ENCODE peak calls at places on chromosomes 6 and 20, in seven cellular contexts. P is T-cell, V is anterior cingulate cortex, O is hippocampal formation, H is foreskin melanocyte, R is H9, A is HEK293T. J is an unnamed sample.

GRCh38 chr6:125584468-125584939 is 164.9 kb upstream of the HEY2 start:
- DNase-seq in V (peak), P (no peak), H (peak), A (peak), R (peak), O (peak), J (no peak)

GRCh38 chr20:5859611-5860010 is 90.7 kb downstream of the TRMT6 start:
- DNase-seq in P (no peak), V (no peak), H (no peak), A (no peak), R (no peak), O (no peak), J (no peak)

GRCh38 chr20:23008673-23009072 is 26.4 kb upstream of the SSTR4 start:
- DNase-seq in O (no peak), R (no peak), H (no peak), V (no peak), P (no peak), A (no peak), J (no peak)

GRCh38 chr6:106473807-106474206 is 113.3 kb downstream of the CRYBG1 start:
- DNase-seq in H (peak), V (no peak), P (no peak), R (no peak), O (no peak), A (no peak), J (no peak)

GRCh38 chr20:38434310-38434741 is 802 bp downstream of the SNHG17 start:
- DNase-seq in O (no peak), H (peak), P (peak), R (no peak), A (no peak), V (no peak), J (peak)

GRCh38 chr6:1143655-1144054 is 168.2 kb upstream of the FOXQ1 start:
- DNase-seq in P (no peak), H (no peak), A (no peak), V (no peak), R (no peak), O (no peak), J (no peak)

GRCh38 chr20:22711981-22712755 is 127.8 kb upstream of the FOXA2 start:
- DNase-seq in A (no peak), R (no peak), H (no peak), V (no peak), P (no peak), O (no peak), J (no peak)

GRCh38 chr6:52543262-52543661 is 33.6 kb downstream of the TRAM2 start:
- DNase-seq in V (no peak), R (no peak), O (no peak), H (no peak), A (no peak), P (no peak), J (no peak)

GRCh38 chr6:15473741-15474161 is 189.1 kb downstream of the DTNBP1 start:
- DNase-seq in V (no peak), H (peak), P (no peak), R (no peak), O (no peak), A (no peak), J (no peak)

GRCh38 chr6:37501632-37502466 is 2.2 kb upstream of the CCDC167 start:
- DNase-seq in A (no peak), P (peak), V (no peak), O (no peak), H (no peak), R (no peak), J (no peak)

GRCh38 chr6:73586416-73586974 is 65.7 kb upstream of the EEF1A1 start:
- DNase-seq in R (no peak), A (no peak), V (no peak), O (no peak), H (peak), P (no peak), J (no peak)

GRCh38 chr20:57503035-57503658 is 21.8 kb downstream of the CTCFL start:
- DNase-seq in O (no peak), V (no peak), P (no peak), A (no peak), R (no peak), H (no peak), J (no peak)

GRCh38 chr6:38143191-38144154 is 323.9 kb downstream of the ZFAND3 start:
- DNase-seq in P (no peak), V (peak), A (no peak), R (no peak), H (peak), O (peak), J (no peak)

GRCh38 chr6:72350256-72350875 is 271.5 kb upstream of the KCNQ5 start:
- DNase-seq in V (no peak), O (no peak), H (peak), P (no peak), R (no peak), A (no peak), J (no peak)

GRCh38 chr20:32507998-32508774 is 76.9 kb downstream of the NOL4L start:
- DNase-seq in A (no peak), P (no peak), R (peak), V (no peak), H (no peak), O (no peak), J (no peak)

GRCh38 chr6:44576132-44576601 is 188.7 kb downstream of the CDC5L start:
- DNase-seq in A (no peak), P (no peak), V (no peak), O (no peak), R (no peak), H (peak), J (no peak)

GRCh38 chr6:41747256-41748101 is at the start of gene PGC:
- DNase-seq in P (no peak), R (no peak), V (no peak), H (peak), O (no peak), A (no peak), J (no peak)

GRCh38 chr6:15299430-15300131 is 53.7 kb downstream of the JARID2 start:
- DNase-seq in A (no peak), P (peak), H (peak), R (no peak), O (no peak), V (no peak), J (no peak)

J was measured in endothelial cell.